ENCODE peak calls at places on chromosomes 7 and 10, in nine cellular contexts. One of them, this sample, is unnamed.

GRCh38 chr10:127182161-127182560 is 14.2 kb downstream of the INSYN2A start:
- DNase-seq in BJ: no peak
- DNase-seq in mesothelial cell of epicardium: no peak
- DNase-seq in cardiac fibroblast: no peak
- DNase-seq in dorsolateral prefrontal cortex: no peak
- DNase-seq in K562: no peak
- DNase-seq in Calu3: no peak
- DNase-seq in CD8-positive, alpha-beta T cell: no peak
- DNase-seq in WTC11: no peak
- DNase-seq in this sample: no peak

GRCh38 chr7:53658956-53659355 is 623.5 kb downstream of the POM121L12 start:
- DNase-seq in BJ: no peak
- DNase-seq in mesothelial cell of epicardium: no peak
- DNase-seq in cardiac fibroblast: no peak
- DNase-seq in dorsolateral prefrontal cortex: no peak
- DNase-seq in K562: no peak
- DNase-seq in Calu3: no peak
- DNase-seq in CD8-positive, alpha-beta T cell: no peak
- DNase-seq in WTC11: no peak
- DNase-seq in this sample: no peak

GRCh38 chr10:3774814-3775670 is 10.0 kb downstream of the KLF6 start:
- DNase-seq in BJ: no peak
- DNase-seq in mesothelial cell of epicardium: no peak
- DNase-seq in cardiac fibroblast: peak
- DNase-seq in dorsolateral prefrontal cortex: no peak
- DNase-seq in K562: peak
- DNase-seq in Calu3: peak
- DNase-seq in CD8-positive, alpha-beta T cell: no peak
- DNase-seq in WTC11: no peak
- DNase-seq in this sample: no peak

GRCh38 chr7:76293407-76293901 is 9.0 kb upstream of the HSPB1 start:
- DNase-seq in BJ: no peak
- DNase-seq in mesothelial cell of epicardium: no peak
- DNase-seq in cardiac fibroblast: no peak
- DNase-seq in dorsolateral prefrontal cortex: no peak
- DNase-seq in K562: no peak
- DNase-seq in Calu3: no peak
- DNase-seq in CD8-positive, alpha-beta T cell: no peak
- DNase-seq in WTC11: no peak
- DNase-seq in this sample: no peak

GRCh38 chr7:105787793-105788192 is 88.6 kb downstream of the ATXN7L1 start:
- DNase-seq in BJ: no peak
- DNase-seq in mesothelial cell of epicardium: no peak
- DNase-seq in cardiac fibroblast: no peak
- DNase-seq in dorsolateral prefrontal cortex: no peak
- DNase-seq in K562: peak
- DNase-seq in Calu3: no peak
- DNase-seq in CD8-positive, alpha-beta T cell: no peak
- DNase-seq in WTC11: no peak
- DNase-seq in this sample: no peak

GRCh38 chr7:73978681-73979563 is 49.1 kb upstream of the ELN start:
- DNase-seq in BJ: no peak
- DNase-seq in mesothelial cell of epicardium: no peak
- DNase-seq in cardiac fibroblast: peak
- DNase-seq in dorsolateral prefrontal cortex: no peak
- DNase-seq in K562: peak
- DNase-seq in Calu3: peak
- DNase-seq in CD8-positive, alpha-beta T cell: no peak
- DNase-seq in WTC11: peak
- DNase-seq in this sample: no peak

GRCh38 chr7:129993275-129993674 is 40.5 kb upstream of the UBE2H start:
- DNase-seq in BJ: no peak
- DNase-seq in mesothelial cell of epicardium: no peak
- DNase-seq in cardiac fibroblast: no peak
- DNase-seq in dorsolateral prefrontal cortex: no peak
- DNase-seq in K562: no peak
- DNase-seq in Calu3: no peak
- DNase-seq in CD8-positive, alpha-beta T cell: no peak
- DNase-seq in WTC11: no peak
- DNase-seq in this sample: no peak

GRCh38 chr7:155258233-155258575 is 39.5 kb upstream of the INSIG1 start:
- DNase-seq in BJ: peak
- DNase-seq in mesothelial cell of epicardium: no peak
- DNase-seq in cardiac fibroblast: peak
- DNase-seq in dorsolateral prefrontal cortex: no peak
- DNase-seq in K562: no peak
- DNase-seq in Calu3: no peak
- DNase-seq in CD8-positive, alpha-beta T cell: no peak
- DNase-seq in WTC11: no peak
- DNase-seq in this sample: no peak

GRCh38 chr7:153886506-153887391 is 165.4 kb upstream of the DPP6 start:
- DNase-seq in BJ: no peak
- DNase-seq in mesothelial cell of epicardium: no peak
- DNase-seq in cardiac fibroblast: no peak
- DNase-seq in dorsolateral prefrontal cortex: no peak
- DNase-seq in K562: no peak
- DNase-seq in Calu3: no peak
- DNase-seq in CD8-positive, alpha-beta T cell: no peak
- DNase-seq in WTC11: no peak
- DNase-seq in this sample: no peak

GRCh38 chr7:139876622-139877283 is 47.7 kb downstream of the TBXAS1 start:
- DNase-seq in BJ: no peak
- DNase-seq in mesothelial cell of epicardium: no peak
- DNase-seq in cardiac fibroblast: peak
- DNase-seq in dorsolateral prefrontal cortex: no peak
- DNase-seq in K562: no peak
- DNase-seq in Calu3: no peak
- DNase-seq in CD8-positive, alpha-beta T cell: no peak
- DNase-seq in WTC11: no peak
- DNase-seq in this sample: no peak

GRCh38 chr7:7573701-7574100 is 7.0 kb downstream of the MIOS start:
- DNase-seq in BJ: no peak
- DNase-seq in mesothelial cell of epicardium: no peak
- DNase-seq in cardiac fibroblast: no peak
- DNase-seq in dorsolateral prefrontal cortex: no peak
- DNase-seq in K562: no peak
- DNase-seq in Calu3: no peak
- DNase-seq in CD8-positive, alpha-beta T cell: no peak
- DNase-seq in WTC11: no peak
- DNase-seq in this sample: no peak

GRCh38 chr7:67843001-67843400 is 846.4 kb downstream of the TYW1 start:
- DNase-seq in BJ: no peak
- DNase-seq in mesothelial cell of epicardium: no peak
- DNase-seq in cardiac fibroblast: no peak
- DNase-seq in dorsolateral prefrontal cortex: no peak
- DNase-seq in K562: no peak
- DNase-seq in Calu3: no peak
- DNase-seq in CD8-positive, alpha-beta T cell: no peak
- DNase-seq in WTC11: no peak
- DNase-seq in this sample: no peak

GRCh38 chr10:1050555-1050954 is 1.6 kb upstream of the IDI1 start:
- DNase-seq in BJ: no peak
- DNase-seq in mesothelial cell of epicardium: no peak
- DNase-seq in cardiac fibroblast: no peak
- DNase-seq in dorsolateral prefrontal cortex: no peak
- DNase-seq in K562: peak
- DNase-seq in Calu3: peak
- DNase-seq in CD8-positive, alpha-beta T cell: no peak
- DNase-seq in WTC11: peak
- DNase-seq in this sample: no peak

GRCh38 chr7:40673285-40673684 is 538.5 kb downstream of the SUGCT start:
- DNase-seq in BJ: peak
- DNase-seq in mesothelial cell of epicardium: no peak
- DNase-seq in cardiac fibroblast: peak
- DNase-seq in dorsolateral prefrontal cortex: no peak
- DNase-seq in K562: no peak
- DNase-seq in Calu3: no peak
- DNase-seq in CD8-positive, alpha-beta T cell: no peak
- DNase-seq in WTC11: no peak
- DNase-seq in this sample: no peak

GRCh38 chr7:145644426-145645154 is 472.0 kb upstream of the CNTNAP2 start:
- DNase-seq in BJ: no peak
- DNase-seq in mesothelial cell of epicardium: no peak
- DNase-seq in cardiac fibroblast: peak
- DNase-seq in dorsolateral prefrontal cortex: no peak
- DNase-seq in K562: no peak
- DNase-seq in Calu3: no peak
- DNase-seq in CD8-positive, alpha-beta T cell: no peak
- DNase-seq in WTC11: no peak
- DNase-seq in this sample: no peak

GRCh38 chr10:18599392-18599791 is 52.0 kb downstream of the NSUN6 start:
- DNase-seq in BJ: no peak
- DNase-seq in mesothelial cell of epicardium: no peak
- DNase-seq in cardiac fibroblast: no peak
- DNase-seq in dorsolateral prefrontal cortex: no peak
- DNase-seq in K562: no peak
- DNase-seq in Calu3: no peak
- DNase-seq in CD8-positive, alpha-beta T cell: no peak
- DNase-seq in WTC11: no peak
- DNase-seq in this sample: no peak

GRCh38 chr10:18594574-18595156 is 56.7 kb downstream of the NSUN6 start:
- DNase-seq in BJ: no peak
- DNase-seq in mesothelial cell of epicardium: no peak
- DNase-seq in cardiac fibroblast: no peak
- DNase-seq in dorsolateral prefrontal cortex: no peak
- DNase-seq in K562: peak
- DNase-seq in Calu3: peak
- DNase-seq in CD8-positive, alpha-beta T cell: no peak
- DNase-seq in WTC11: peak
- DNase-seq in this sample: no peak
- TF ChIP-seq CTCF in BJ: no peak
- TF ChIP-seq CTCF in mesothelial cell of epicardium: no peak
- TF ChIP-seq CTCF in cardiac fibroblast: peak
- TF ChIP-seq CTCF in dorsolateral prefrontal cortex: no peak
- TF ChIP-seq CTCF in K562: peak
- TF ChIP-seq CTCF in Calu3: no peak
- TF ChIP-seq CTCF in CD8-positive, alpha-beta T cell: no peak
- TF ChIP-seq CTCF in WTC11: peak
- TF ChIP-seq CTCF in this sample: peak

DNA sequence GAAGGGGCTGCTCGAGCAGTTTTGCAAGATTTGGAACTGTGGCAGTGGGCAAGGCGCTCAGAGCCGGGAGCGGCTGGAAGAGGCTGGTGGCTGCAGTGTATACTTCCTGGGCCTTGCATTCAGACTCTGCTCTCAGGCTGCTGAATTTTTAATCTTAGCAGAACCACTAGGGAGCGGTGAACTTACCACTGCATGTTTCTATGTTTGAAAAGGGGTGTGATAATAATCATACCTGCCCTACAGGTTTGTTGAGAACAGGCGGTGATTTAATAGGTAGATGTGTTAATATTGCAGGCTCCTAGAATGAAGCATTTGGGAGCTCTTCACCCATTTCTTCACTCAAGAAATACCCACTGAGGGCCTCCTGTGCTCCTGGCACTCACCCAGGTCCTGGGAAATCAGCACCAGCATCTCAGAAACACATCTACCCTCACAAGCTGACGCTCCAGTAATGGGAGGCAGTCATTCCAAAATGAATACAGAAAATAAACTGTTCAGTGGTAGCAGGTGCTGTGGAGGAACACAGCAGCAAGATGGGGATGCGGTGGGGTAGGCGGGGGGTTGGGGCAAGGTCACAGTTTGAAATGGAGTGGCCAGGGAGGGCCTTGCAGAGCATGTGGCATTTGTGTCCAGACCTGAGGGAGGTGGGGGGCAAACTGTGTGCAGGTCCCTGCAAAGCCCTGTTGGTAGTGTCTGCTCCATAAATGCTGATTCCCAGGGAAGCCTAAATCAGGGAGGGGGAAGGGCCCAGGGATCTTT is 41.0 kb downstream of the VWA2 start:
- DNase-seq in BJ: no peak
- DNase-seq in mesothelial cell of epicardium: no peak
- DNase-seq in cardiac fibroblast: no peak
- DNase-seq in dorsolateral prefrontal cortex: no peak
- DNase-seq in K562: no peak
- DNase-seq in Calu3: no peak
- DNase-seq in CD8-positive, alpha-beta T cell: no peak
- DNase-seq in WTC11: no peak
- DNase-seq in this sample: no peak
- TF ChIP-seq CTCF in BJ: no peak
- TF ChIP-seq CTCF in mesothelial cell of epicardium: no peak
- TF ChIP-seq CTCF in cardiac fibroblast: no peak
- TF ChIP-seq CTCF in dorsolateral prefrontal cortex: no peak
- TF ChIP-seq CTCF in K562: no peak
- TF ChIP-seq CTCF in Calu3: no peak
- TF ChIP-seq CTCF in CD8-positive, alpha-beta T cell: no peak
- TF ChIP-seq CTCF in WTC11: no peak
- TF ChIP-seq CTCF in this sample: no peak

GRCh38 chr7:30851651-30852359 is 59.8 kb upstream of the AQP1 start:
- DNase-seq in BJ: peak
- DNase-seq in mesothelial cell of epicardium: no peak
- DNase-seq in cardiac fibroblast: no peak
- DNase-seq in dorsolateral prefrontal cortex: no peak
- DNase-seq in K562: no peak
- DNase-seq in Calu3: no peak
- DNase-seq in CD8-positive, alpha-beta T cell: no peak
- DNase-seq in WTC11: no peak
- DNase-seq in this sample: no peak
- TF ChIP-seq CTCF in BJ: peak
- TF ChIP-seq CTCF in mesothelial cell of epicardium: no peak
- TF ChIP-seq CTCF in cardiac fibroblast: no peak
- TF ChIP-seq CTCF in dorsolateral prefrontal cortex: no peak
- TF ChIP-seq CTCF in K562: no peak
- TF ChIP-seq CTCF in Calu3: no peak
- TF ChIP-seq CTCF in CD8-positive, alpha-beta T cell: no peak
- TF ChIP-seq CTCF in WTC11: no peak
- TF ChIP-seq CTCF in this sample: no peak

GRCh38 chr7:159207398-159207797 is 62.7 kb upstream of the VIPR2 start:
- DNase-seq in BJ: no peak
- DNase-seq in mesothelial cell of epicardium: no peak
- DNase-seq in cardiac fibroblast: no peak
- DNase-seq in dorsolateral prefrontal cortex: no peak
- DNase-seq in K562: no peak
- DNase-seq in Calu3: no peak
- DNase-seq in CD8-positive, alpha-beta T cell: no peak
- DNase-seq in WTC11: no peak
- DNase-seq in this sample: no peak
- TF ChIP-seq CTCF in BJ: no peak
- TF ChIP-seq CTCF in mesothelial cell of epicardium: no peak
- TF ChIP-seq CTCF in cardiac fibroblast: no peak
- TF ChIP-seq CTCF in dorsolateral prefrontal cortex: no peak
- TF ChIP-seq CTCF in K562: no peak
- TF ChIP-seq CTCF in Calu3: no peak
- TF ChIP-seq CTCF in CD8-positive, alpha-beta T cell: no peak
- TF ChIP-seq CTCF in WTC11: no peak
- TF ChIP-seq CTCF in this sample: no peak

GRCh38 chr10:26407406-26407969 is 30.7 kb upstream of the APBB1IP start:
- DNase-seq in BJ: peak
- DNase-seq in mesothelial cell of epicardium: no peak
- DNase-seq in cardiac fibroblast: peak
- DNase-seq in dorsolateral prefrontal cortex: no peak
- DNase-seq in K562: no peak
- DNase-seq in Calu3: peak
- DNase-seq in CD8-positive, alpha-beta T cell: no peak
- DNase-seq in WTC11: no peak
- DNase-seq in this sample: no peak
- TF ChIP-seq CTCF in BJ: no peak
- TF ChIP-seq CTCF in mesothelial cell of epicardium: no peak
- TF ChIP-seq CTCF in cardiac fibroblast: no peak
- TF ChIP-seq CTCF in dorsolateral prefrontal cortex: no peak
- TF ChIP-seq CTCF in K562: no peak
- TF ChIP-seq CTCF in Calu3: no peak
- TF ChIP-seq CTCF in CD8-positive, alpha-beta T cell: no peak
- TF ChIP-seq CTCF in WTC11: no peak
- TF ChIP-seq CTCF in this sample: no peak